ENCODE peak calls at places on chromosome 5, in seven cellular contexts. One of them, this sample, is unnamed.

GRCh38 chr5:157389103-157389502 is 70.9 kb upstream of the NIPAL4 start:
- DNase-seq in stimulated activated CD8-positive, alpha-beta memory T cell treated with anti-CD3 and anti-CD28 coated beads, Interleukin-2, amount 100 ng/mL, for 48 hours: no peak
- DNase-seq in psoas muscle: no peak
- DNase-seq in stimulated activated CD4-positive, alpha-beta T cell treated with anti-CD3 and anti-CD28 coated beads, Interleukin-2, amount 100 ng/mL, for 48 hours: no peak
- DNase-seq in HFF-Myc: no peak
- DNase-seq in Calu3: no peak
- DNase-seq in activated gamma-delta T cell treated with anti-CD3 and anti-CD28 coated beads, Interleukin-2, amount 50 U/mL, for 16 hours: no peak
- DNase-seq in this sample: no peak

GRCh38 chr5:86929123-86929766 is 311.5 kb downstream of the COX7C start:
- DNase-seq in stimulated activated CD8-positive, alpha-beta memory T cell treated with anti-CD3 and anti-CD28 coated beads, Interleukin-2, amount 100 ng/mL, for 48 hours: no peak
- DNase-seq in psoas muscle: no peak
- DNase-seq in stimulated activated CD4-positive, alpha-beta T cell treated with anti-CD3 and anti-CD28 coated beads, Interleukin-2, amount 100 ng/mL, for 48 hours: no peak
- DNase-seq in HFF-Myc: no peak
- DNase-seq in Calu3: no peak
- DNase-seq in activated gamma-delta T cell treated with anti-CD3 and anti-CD28 coated beads, Interleukin-2, amount 50 U/mL, for 16 hours: no peak
- DNase-seq in this sample: no peak

GRCh38 chr5:989961-990530 is 18.6 kb upstream of the NKD2 start:
- DNase-seq in stimulated activated CD8-positive, alpha-beta memory T cell treated with anti-CD3 and anti-CD28 coated beads, Interleukin-2, amount 100 ng/mL, for 48 hours: no peak
- DNase-seq in psoas muscle: peak; percentile 73
- DNase-seq in stimulated activated CD4-positive, alpha-beta T cell treated with anti-CD3 and anti-CD28 coated beads, Interleukin-2, amount 100 ng/mL, for 48 hours: no peak
- DNase-seq in HFF-Myc: no peak
- DNase-seq in Calu3: no peak
- DNase-seq in activated gamma-delta T cell treated with anti-CD3 and anti-CD28 coated beads, Interleukin-2, amount 50 U/mL, for 16 hours: no peak
- DNase-seq in this sample: no peak

GRCh38 chr5:126395198-126395597 is 28.0 kb upstream of the GRAMD2B start:
- DNase-seq in stimulated activated CD8-positive, alpha-beta memory T cell treated with anti-CD3 and anti-CD28 coated beads, Interleukin-2, amount 100 ng/mL, for 48 hours: no peak
- DNase-seq in psoas muscle: no peak
- DNase-seq in stimulated activated CD4-positive, alpha-beta T cell treated with anti-CD3 and anti-CD28 coated beads, Interleukin-2, amount 100 ng/mL, for 48 hours: no peak
- DNase-seq in HFF-Myc: no peak
- DNase-seq in Calu3: no peak
- DNase-seq in activated gamma-delta T cell treated with anti-CD3 and anti-CD28 coated beads, Interleukin-2, amount 50 U/mL, for 16 hours: no peak
- DNase-seq in this sample: no peak

GRCh38 chr5:180592176-180592575 is 877 bp upstream of the SCGB3A1 start:
- DNase-seq in stimulated activated CD8-positive, alpha-beta memory T cell treated with anti-CD3 and anti-CD28 coated beads, Interleukin-2, amount 100 ng/mL, for 48 hours: no peak
- DNase-seq in psoas muscle: no peak
- DNase-seq in stimulated activated CD4-positive, alpha-beta T cell treated with anti-CD3 and anti-CD28 coated beads, Interleukin-2, amount 100 ng/mL, for 48 hours: no peak
- DNase-seq in HFF-Myc: no peak
- DNase-seq in Calu3: no peak
- DNase-seq in activated gamma-delta T cell treated with anti-CD3 and anti-CD28 coated beads, Interleukin-2, amount 50 U/mL, for 16 hours: no peak
- DNase-seq in this sample: no peak

GRCh38 chr5:123809594-123810172 is 297.7 kb downstream of the CSNK1G3 start:
- DNase-seq in stimulated activated CD8-positive, alpha-beta memory T cell treated with anti-CD3 and anti-CD28 coated beads, Interleukin-2, amount 100 ng/mL, for 48 hours: no peak
- DNase-seq in psoas muscle: no peak
- DNase-seq in stimulated activated CD4-positive, alpha-beta T cell treated with anti-CD3 and anti-CD28 coated beads, Interleukin-2, amount 100 ng/mL, for 48 hours: no peak
- DNase-seq in HFF-Myc: peak; percentile 32
- DNase-seq in Calu3: no peak
- DNase-seq in activated gamma-delta T cell treated with anti-CD3 and anti-CD28 coated beads, Interleukin-2, amount 50 U/mL, for 16 hours: no peak
- DNase-seq in this sample: no peak

GRCh38 chr5:76083555-76084495 is 642 bp downstream of the SV2C start:
- DNase-seq in stimulated activated CD8-positive, alpha-beta memory T cell treated with anti-CD3 and anti-CD28 coated beads, Interleukin-2, amount 100 ng/mL, for 48 hours: no peak
- DNase-seq in psoas muscle: no peak
- DNase-seq in stimulated activated CD4-positive, alpha-beta T cell treated with anti-CD3 and anti-CD28 coated beads, Interleukin-2, amount 100 ng/mL, for 48 hours: peak; percentile 1
- DNase-seq in HFF-Myc: no peak
- DNase-seq in Calu3: peak; percentile 28
- DNase-seq in activated gamma-delta T cell treated with anti-CD3 and anti-CD28 coated beads, Interleukin-2, amount 50 U/mL, for 16 hours: no peak
- DNase-seq in this sample: peak; percentile 45

GRCh38 chr5:172479784-172480115 is 25.4 kb upstream of the SH3PXD2B start:
- DNase-seq in stimulated activated CD8-positive, alpha-beta memory T cell treated with anti-CD3 and anti-CD28 coated beads, Interleukin-2, amount 100 ng/mL, for 48 hours: no peak
- DNase-seq in psoas muscle: no peak
- DNase-seq in stimulated activated CD4-positive, alpha-beta T cell treated with anti-CD3 and anti-CD28 coated beads, Interleukin-2, amount 100 ng/mL, for 48 hours: no peak
- DNase-seq in HFF-Myc: no peak
- DNase-seq in Calu3: no peak
- DNase-seq in activated gamma-delta T cell treated with anti-CD3 and anti-CD28 coated beads, Interleukin-2, amount 50 U/mL, for 16 hours: no peak
- DNase-seq in this sample: no peak

GRCh38 chr5:88996366-88996765 is 113.4 kb upstream of the MEF2C start:
- DNase-seq in stimulated activated CD8-positive, alpha-beta memory T cell treated with anti-CD3 and anti-CD28 coated beads, Interleukin-2, amount 100 ng/mL, for 48 hours: no peak
- DNase-seq in psoas muscle: no peak
- DNase-seq in stimulated activated CD4-positive, alpha-beta T cell treated with anti-CD3 and anti-CD28 coated beads, Interleukin-2, amount 100 ng/mL, for 48 hours: no peak
- DNase-seq in HFF-Myc: no peak
- DNase-seq in Calu3: no peak
- DNase-seq in activated gamma-delta T cell treated with anti-CD3 and anti-CD28 coated beads, Interleukin-2, amount 50 U/mL, for 16 hours: no peak
- DNase-seq in this sample: no peak

GRCh38 chr5:106894964-106895363 is 775.8 kb downstream of the EFNA5 start:
- DNase-seq in stimulated activated CD8-positive, alpha-beta memory T cell treated with anti-CD3 and anti-CD28 coated beads, Interleukin-2, amount 100 ng/mL, for 48 hours: no peak
- DNase-seq in psoas muscle: no peak
- DNase-seq in stimulated activated CD4-positive, alpha-beta T cell treated with anti-CD3 and anti-CD28 coated beads, Interleukin-2, amount 100 ng/mL, for 48 hours: no peak
- DNase-seq in HFF-Myc: no peak
- DNase-seq in Calu3: no peak
- DNase-seq in activated gamma-delta T cell treated with anti-CD3 and anti-CD28 coated beads, Interleukin-2, amount 50 U/mL, for 16 hours: no peak
- DNase-seq in this sample: no peak

GRCh38 chr5:125409101-125409495 is 662.7 kb upstream of the ZNF608 start:
- DNase-seq in stimulated activated CD8-positive, alpha-beta memory T cell treated with anti-CD3 and anti-CD28 coated beads, Interleukin-2, amount 100 ng/mL, for 48 hours: no peak
- DNase-seq in psoas muscle: no peak
- DNase-seq in stimulated activated CD4-positive, alpha-beta T cell treated with anti-CD3 and anti-CD28 coated beads, Interleukin-2, amount 100 ng/mL, for 48 hours: no peak
- DNase-seq in HFF-Myc: no peak
- DNase-seq in Calu3: no peak
- DNase-seq in activated gamma-delta T cell treated with anti-CD3 and anti-CD28 coated beads, Interleukin-2, amount 50 U/mL, for 16 hours: no peak
- DNase-seq in this sample: no peak

GRCh38 chr5:1445895-1446601 is 808 bp upstream of the SLC6A3 start:
- DNase-seq in stimulated activated CD8-positive, alpha-beta memory T cell treated with anti-CD3 and anti-CD28 coated beads, Interleukin-2, amount 100 ng/mL, for 48 hours: no peak
- DNase-seq in psoas muscle: peak; percentile 7
- DNase-seq in stimulated activated CD4-positive, alpha-beta T cell treated with anti-CD3 and anti-CD28 coated beads, Interleukin-2, amount 100 ng/mL, for 48 hours: no peak
- DNase-seq in HFF-Myc: no peak
- DNase-seq in Calu3: no peak
- DNase-seq in activated gamma-delta T cell treated with anti-CD3 and anti-CD28 coated beads, Interleukin-2, amount 50 U/mL, for 16 hours: no peak
- DNase-seq in this sample: no peak

GRCh38 chr5:76331139-76331538 is 71.9 kb upstream of the IQGAP2 start:
- DNase-seq in stimulated activated CD8-positive, alpha-beta memory T cell treated with anti-CD3 and anti-CD28 coated beads, Interleukin-2, amount 100 ng/mL, for 48 hours: no peak
- DNase-seq in psoas muscle: no peak
- DNase-seq in stimulated activated CD4-positive, alpha-beta T cell treated with anti-CD3 and anti-CD28 coated beads, Interleukin-2, amount 100 ng/mL, for 48 hours: no peak
- DNase-seq in HFF-Myc: no peak
- DNase-seq in Calu3: no peak
- DNase-seq in activated gamma-delta T cell treated with anti-CD3 and anti-CD28 coated beads, Interleukin-2, amount 50 U/mL, for 16 hours: no peak
- DNase-seq in this sample: no peak

GRCh38 chr5:22521521-22521920 is 331.6 kb downstream of the CDH12 start:
- DNase-seq in stimulated activated CD8-positive, alpha-beta memory T cell treated with anti-CD3 and anti-CD28 coated beads, Interleukin-2, amount 100 ng/mL, for 48 hours: no peak
- DNase-seq in psoas muscle: no peak
- DNase-seq in stimulated activated CD4-positive, alpha-beta T cell treated with anti-CD3 and anti-CD28 coated beads, Interleukin-2, amount 100 ng/mL, for 48 hours: no peak
- DNase-seq in HFF-Myc: no peak
- DNase-seq in Calu3: no peak
- DNase-seq in activated gamma-delta T cell treated with anti-CD3 and anti-CD28 coated beads, Interleukin-2, amount 50 U/mL, for 16 hours: no peak
- DNase-seq in this sample: no peak

GRCh38 chr5:7926296-7926695 is 57.3 kb downstream of the MTRR start:
- DNase-seq in stimulated activated CD8-positive, alpha-beta memory T cell treated with anti-CD3 and anti-CD28 coated beads, Interleukin-2, amount 100 ng/mL, for 48 hours: no peak
- DNase-seq in psoas muscle: no peak
- DNase-seq in stimulated activated CD4-positive, alpha-beta T cell treated with anti-CD3 and anti-CD28 coated beads, Interleukin-2, amount 100 ng/mL, for 48 hours: no peak
- DNase-seq in HFF-Myc: peak; percentile 30
- DNase-seq in Calu3: no peak
- DNase-seq in activated gamma-delta T cell treated with anti-CD3 and anti-CD28 coated beads, Interleukin-2, amount 50 U/mL, for 16 hours: no peak
- DNase-seq in this sample: no peak

GRCh38 chr5:100900796-100901731 is 2.0 kb downstream of the ST8SIA4 start:
- DNase-seq in stimulated activated CD8-positive, alpha-beta memory T cell treated with anti-CD3 and anti-CD28 coated beads, Interleukin-2, amount 100 ng/mL, for 48 hours: peak; percentile 85
- DNase-seq in psoas muscle: peak; percentile 59
- DNase-seq in stimulated activated CD4-positive, alpha-beta T cell treated with anti-CD3 and anti-CD28 coated beads, Interleukin-2, amount 100 ng/mL, for 48 hours: peak; percentile 82
- DNase-seq in HFF-Myc: no peak
- DNase-seq in Calu3: no peak
- DNase-seq in activated gamma-delta T cell treated with anti-CD3 and anti-CD28 coated beads, Interleukin-2, amount 50 U/mL, for 16 hours: peak; percentile 87
- DNase-seq in this sample: peak; percentile 90

GRCh38 chr5:78008356-78008967 is 232.3 kb upstream of the TBCA start:
- DNase-seq in stimulated activated CD8-positive, alpha-beta memory T cell treated with anti-CD3 and anti-CD28 coated beads, Interleukin-2, amount 100 ng/mL, for 48 hours: no peak
- DNase-seq in psoas muscle: no peak
- DNase-seq in stimulated activated CD4-positive, alpha-beta T cell treated with anti-CD3 and anti-CD28 coated beads, Interleukin-2, amount 100 ng/mL, for 48 hours: no peak
- DNase-seq in HFF-Myc: peak; percentile 9
- DNase-seq in Calu3: peak; percentile 29
- DNase-seq in activated gamma-delta T cell treated with anti-CD3 and anti-CD28 coated beads, Interleukin-2, amount 50 U/mL, for 16 hours: no peak
- DNase-seq in this sample: no peak

GRCh38 chr5:16978296-16978695 is 42.2 kb upstream of the MYO10 start:
- DNase-seq in stimulated activated CD8-positive, alpha-beta memory T cell treated with anti-CD3 and anti-CD28 coated beads, Interleukin-2, amount 100 ng/mL, for 48 hours: no peak
- DNase-seq in psoas muscle: no peak
- DNase-seq in stimulated activated CD4-positive, alpha-beta T cell treated with anti-CD3 and anti-CD28 coated beads, Interleukin-2, amount 100 ng/mL, for 48 hours: no peak
- DNase-seq in HFF-Myc: no peak
- DNase-seq in Calu3: no peak
- DNase-seq in activated gamma-delta T cell treated with anti-CD3 and anti-CD28 coated beads, Interleukin-2, amount 50 U/mL, for 16 hours: no peak
- DNase-seq in this sample: no peak

GRCh38 chr5:172088801-172089200 is 82.4 kb upstream of the FBXW11 start:
- DNase-seq in stimulated activated CD8-positive, alpha-beta memory T cell treated with anti-CD3 and anti-CD28 coated beads, Interleukin-2, amount 100 ng/mL, for 48 hours: no peak
- DNase-seq in psoas muscle: no peak
- DNase-seq in stimulated activated CD4-positive, alpha-beta T cell treated with anti-CD3 and anti-CD28 coated beads, Interleukin-2, amount 100 ng/mL, for 48 hours: no peak
- DNase-seq in HFF-Myc: no peak
- DNase-seq in Calu3: no peak
- DNase-seq in activated gamma-delta T cell treated with anti-CD3 and anti-CD28 coated beads, Interleukin-2, amount 50 U/mL, for 16 hours: no peak
- DNase-seq in this sample: no peak

GRCh38 chr5:57495285-57495684 is 12.7 kb upstream of the ACTBL2 start:
- DNase-seq in stimulated activated CD8-positive, alpha-beta memory T cell treated with anti-CD3 and anti-CD28 coated beads, Interleukin-2, amount 100 ng/mL, for 48 hours: no peak
- DNase-seq in psoas muscle: no peak
- DNase-seq in stimulated activated CD4-positive, alpha-beta T cell treated with anti-CD3 and anti-CD28 coated beads, Interleukin-2, amount 100 ng/mL, for 48 hours: no peak
- DNase-seq in HFF-Myc: no peak
- DNase-seq in Calu3: no peak
- DNase-seq in activated gamma-delta T cell treated with anti-CD3 and anti-CD28 coated beads, Interleukin-2, amount 50 U/mL, for 16 hours: no peak
- DNase-seq in this sample: no peak

GRCh38 chr5:181088289-181088688 is 42.7 kb downstream of the OR2V1 start:
- DNase-seq in stimulated activated CD8-positive, alpha-beta memory T cell treated with anti-CD3 and anti-CD28 coated beads, Interleukin-2, amount 100 ng/mL, for 48 hours: no peak
- DNase-seq in psoas muscle: no peak
- DNase-seq in stimulated activated CD4-positive, alpha-beta T cell treated with anti-CD3 and anti-CD28 coated beads, Interleukin-2, amount 100 ng/mL, for 48 hours: no peak
- DNase-seq in HFF-Myc: no peak
- DNase-seq in Calu3: no peak
- DNase-seq in activated gamma-delta T cell treated with anti-CD3 and anti-CD28 coated beads, Interleukin-2, amount 50 U/mL, for 16 hours: no peak
- DNase-seq in this sample: no peak

This sample was measured in stimulated activated naive CD8-positive, alpha-beta T cell treated with anti-CD3 and anti-CD28 coated beads, Interleukin-15, amount 100 ng/mL, for 72 hours.